ENCODE peak calls at places on chromosomes 6 and 20, in seven cellular contexts. W, C, R, O, Z, I and A are unnamed samples.

GRCh38 chr20:58475466-58475865 is 39.7 kb downstream of the APCDD1L start:
- DNase-seq in I (no peak), Z (no peak), R (no peak), C (no peak), O (no peak), W (no peak), A (no peak)

GRCh38 chr20:45450097-45450818 is 19.3 kb upstream of the WFDC2 start:
- DNase-seq in C (peak), Z (no peak), O (no peak), R (peak), W (no peak), I (peak), A (peak)

GRCh38 chr20:25043499-25044260 is 14.3 kb downstream of the ACSS1 start:
- DNase-seq in Z (no peak), W (peak), O (no peak), C (no peak), I (no peak), R (no peak), A (no peak)

GRCh38 chr6:73832313-73832712 is 136.3 kb downstream of the CD109 start:
- DNase-seq in I (no peak), Z (no peak), W (no peak), O (no peak), R (peak), C (no peak), A (no peak)

GRCh38 chr20:62861732-62862336 is at the start of gene TCFL5:
- DNase-seq in W (peak), Z (no peak), I (peak), R (peak), O (peak), C (peak), A (no peak)

GRCh38 chr6:107275330-107275865 is 160.1 kb upstream of the BEND3 start:
- DNase-seq in Z (no peak), O (no peak), R (peak), I (no peak), W (no peak), C (no peak), A (no peak)

GRCh38 chr6:41336824-41337223 is 1.4 kb downstream of the NCR2 start:
- DNase-seq in Z (no peak), R (no peak), C (no peak), W (no peak), O (no peak), I (no peak), A (no peak)

GRCh38 chr6:135738646-135739045 is 112.9 kb upstream of the PDE7B start:
- DNase-seq in C (no peak), I (peak), Z (no peak), R (no peak), W (no peak), O (no peak), A (no peak)

GRCh38 chr20:62965363-62965771 is 12.9 kb downstream of the SLC17A9 start:
- DNase-seq in R (no peak), Z (no peak), W (no peak), C (no peak), I (no peak), O (no peak), A (no peak)

GRCh38 chr6:89084954-89085353 is 4.4 kb downstream of the PNRC1 start:
- DNase-seq in O (no peak), W (no peak), I (peak), C (peak), R (no peak), Z (no peak), A (no peak)

DNA sequence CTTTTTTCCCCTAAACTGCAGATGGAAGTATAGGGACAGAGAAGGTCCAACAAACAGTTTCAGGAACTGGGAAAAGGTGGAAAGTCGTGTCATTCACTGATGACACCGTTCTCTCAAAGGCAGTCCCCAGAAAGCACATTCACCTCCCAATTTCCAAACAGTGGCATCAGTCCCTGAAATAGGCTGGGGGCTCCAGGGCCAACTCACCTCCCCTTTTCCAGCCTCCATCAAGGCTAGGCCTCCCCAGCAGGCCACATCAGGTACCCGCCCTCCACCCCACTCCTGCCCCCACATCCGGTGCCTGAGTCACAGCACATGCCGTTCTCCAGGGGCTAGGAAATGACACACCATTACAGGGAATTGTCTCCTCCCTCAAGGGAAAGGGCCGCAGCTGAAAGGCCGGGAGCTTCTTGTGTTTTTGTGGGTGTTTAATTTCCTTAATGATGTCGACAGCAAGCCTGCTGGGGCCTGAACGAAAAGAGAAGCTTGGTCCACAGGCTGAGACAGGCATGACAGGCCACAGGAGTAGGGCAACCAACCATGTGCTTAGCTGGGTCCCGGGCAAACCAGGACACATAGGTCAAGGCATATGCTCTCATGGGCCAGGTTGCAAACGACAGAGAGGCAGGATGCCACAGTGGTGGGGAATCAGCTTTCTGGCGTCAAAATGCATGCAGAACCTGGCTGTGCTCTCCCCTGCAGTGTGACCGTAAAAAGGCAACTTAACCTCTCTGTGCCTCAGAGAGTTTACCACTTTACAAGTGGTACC is 39.2 kb downstream of the ZMYND8 start:
- DNase-seq in C (peak), O (peak), W (peak), R (peak), I (peak), Z (peak), A (peak)
- H3K4me3 ChIP-seq in C (no peak), O (peak), W (peak), R (no peak), I (no peak), Z (no peak), A (no peak)

GRCh38 chr6:100307561-100307960 is 157.2 kb downstream of the SIM1 start:
- DNase-seq in R (no peak), W (no peak), O (no peak), I (no peak), Z (no peak), C (peak), A (no peak)

GRCh38 chr6:100301731-100302130 is 163.0 kb downstream of the SIM1 start:
- DNase-seq in I (no peak), C (no peak), R (no peak), O (no peak), Z (no peak), W (no peak), A (no peak)

GRCh38 chr6:100305237-100305869 is 159.4 kb downstream of the SIM1 start:
- DNase-seq in R (no peak), W (no peak), I (no peak), Z (no peak), C (no peak), O (no peak), A (no peak)

GRCh38 chr6:100300221-100300736 is 164.4 kb downstream of the SIM1 start:
- DNase-seq in I (peak), W (no peak), R (peak), O (no peak), C (peak), Z (peak), A (peak)

GRCh38 chr6:100304575-100304974 is 160.1 kb downstream of the SIM1 start:
- DNase-seq in I (no peak), O (no peak), C (no peak), R (no peak), Z (no peak), W (no peak), A (no peak)
- TF ChIP-seq CTCF in I (no peak), O (no peak), C (no peak), R (no peak), Z (no peak), W (no peak), A (no peak)

DNA sequence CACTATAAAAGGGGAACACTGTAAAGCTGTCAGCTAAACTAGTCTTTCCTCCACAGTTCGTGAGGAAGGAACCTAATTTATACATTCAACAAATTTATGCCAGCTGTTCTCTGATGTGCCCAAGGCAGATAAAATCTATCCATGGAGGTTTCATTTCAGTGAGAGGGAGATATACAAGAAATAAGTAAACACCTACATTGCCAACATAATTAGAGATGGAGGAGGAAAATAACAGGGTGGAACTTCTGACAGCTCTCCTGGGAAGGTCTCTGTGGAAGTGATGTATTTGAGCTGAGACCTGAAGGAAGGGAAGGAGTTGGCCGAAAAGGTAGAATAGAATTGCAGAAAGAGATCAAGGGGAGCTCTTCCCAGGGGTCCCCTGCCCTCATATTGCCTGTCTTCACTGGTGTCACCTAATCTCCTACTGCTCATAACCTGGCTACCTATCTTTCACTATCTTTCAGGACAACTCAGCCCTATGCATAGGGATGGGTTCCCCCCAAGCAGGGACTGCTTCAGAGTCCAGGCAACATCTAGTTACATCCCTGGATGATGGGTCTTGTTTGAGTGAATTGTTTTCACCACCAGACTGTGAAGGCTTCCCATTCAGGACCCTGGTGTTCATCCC is 1.0 kb upstream of the HECA start:
- DNase-seq in C (no peak), Z (no peak), W (no peak), O (no peak), I (no peak), R (no peak), A (no peak)
- H3K4me3 ChIP-seq in C (no peak), Z (no peak), W (no peak), O (peak), I (peak), R (no peak), A (no peak)

GRCh38 chr20:51385941-51386530 is 156.5 kb downstream of the NFATC2 start:
- DNase-seq in W (no peak), O (no peak), R (peak), C (peak), Z (no peak), I (peak), A (no peak)
- TF ChIP-seq CTCF in W (peak), O (no peak), R (peak), C (peak), Z (peak), I (peak), A (peak)